ENCODE peak calls at places on chromosomes 2 and 18, in four cellular contexts. D is osteocyte, H is LNCaP clone FGC, S is DND-41. X is an unnamed sample.

GRCh38 chr2:27370816-27371620 is 602 bp downstream of the SNX17 start:
- DNase-seq in D (no peak), H (no peak), S (peak), X (no peak)

GRCh38 chr18:55998071-55998522 is 410.1 kb upstream of the TCF4 start:
- DNase-seq in D (no peak), H (no peak), S (no peak), X (no peak)

GRCh38 chr18:21834301-21834660 is 93.7 kb downstream of the MIB1 start:
- DNase-seq in D (no peak), H (no peak), S (no peak), X (no peak)

GRCh38 chr2:202782930-202783558 is 88.5 kb downstream of the ICA1L start:
- DNase-seq in D (no peak), H (no peak), S (no peak), X (no peak)

GRCh38 chr2:88852753-88853402 is 161.4 kb downstream of the RPIA start:
- DNase-seq in D (no peak), H (no peak), S (no peak), X (no peak)

GRCh38 chr2:218895326-218895725 is 14.7 kb downstream of the WNT10A start:
- DNase-seq in D (no peak), H (no peak), S (no peak), X (no peak)

GRCh38 chr2:207474871-207475485 is 54.8 kb upstream of the CREB1 start:
- DNase-seq in D (no peak), H (no peak), S (peak), X (no peak)

GRCh38 chr2:156466739-156467405 is 30.7 kb downstream of the GPD2 start:
- DNase-seq in D (no peak), H (peak), S (no peak), X (no peak)

GRCh38 chr2:210157546-210157945 is 13.7 kb downstream of the KANSL1L start:
- DNase-seq in D (no peak), H (no peak), S (no peak), X (no peak)

GRCh38 chr2:160279813-160280465 is 79.9 kb upstream of the ITGB6 start:
- DNase-seq in D (no peak), H (no peak), S (no peak), X (no peak)

GRCh38 chr2:234768608-234769196 is 183.1 kb upstream of the SH3BP4 start:
- DNase-seq in D (no peak), H (no peak), S (no peak), X (no peak)

GRCh38 chr2:217691920-217692666 is 310.7 kb downstream of the TNS1 start:
- DNase-seq in D (no peak), H (no peak), S (no peak), X (peak)

GRCh38 chr2:137706786-137707613 is 257.3 kb upstream of the HNMT start:
- DNase-seq in D (no peak), H (no peak), S (no peak), X (peak)

GRCh38 chr2:234335676-234336228 is 161.1 kb downstream of the ARL4C start:
- DNase-seq in D (no peak), H (peak), S (peak), X (peak)

GRCh38 chr2:216371756-216372702 is at the start of gene MARCHF4:
- DNase-seq in D (peak), H (no peak), S (peak), X (peak)

GRCh38 chr2:103448416-103448815 is 686.6 kb downstream of the TMEM182 start:
- DNase-seq in D (no peak), H (peak), S (no peak), X (no peak)

GRCh38 chr2:85009019-85009618 is 38.2 kb downstream of the KCMF1 start:
- DNase-seq in D (no peak), H (no peak), S (no peak), X (no peak)

GRCh38 chr2:240960963-240961876 is 37.2 kb upstream of the SNED1 start:
- DNase-seq in D (peak), H (no peak), S (peak), X (peak)

GRCh38 chr2:216776076-216776726 is 80.9 kb upstream of the IGFBP5 start:
- DNase-seq in D (no peak), H (no peak), S (no peak), X (no peak)

GRCh38 chr2:21422050-21422449 is 298.3 kb downstream of the TDRD15 start:
- DNase-seq in D (no peak), H (no peak), S (peak), X (peak)

GRCh38 chr2:27710640-27711430 is 47.1 kb downstream of the SLC4A1AP start:
- DNase-seq in D (no peak), H (no peak), S (no peak), X (no peak)

GRCh38 chr18:55419132-55419938 is 168.7 kb downstream of the TCF4 start:
- DNase-seq in D (no peak), H (no peak), S (no peak), X (no peak)

GRCh38 chr2:241008711-241009121 is 10.3 kb downstream of the SNED1 start:
- DNase-seq in D (peak), H (no peak), S (no peak), X (no peak)

GRCh38 chr2:49122107-49122506 is 32.2 kb downstream of the FSHR start:
- DNase-seq in D (no peak), H (no peak), S (no peak), X (no peak)

GRCh38 chr2:226179010-226179409 is 620.6 kb downstream of the IRS1 start:
- DNase-seq in D (no peak), H (no peak), S (no peak), X (no peak)

GRCh38 chr2:202442882-202443281 is 66.8 kb downstream of the BMPR2 start:
- DNase-seq in D (no peak), H (no peak), S (no peak), X (no peak)

GRCh38 chr2:184004289-184004944 is 593.9 kb upstream of the ZNF804A start:
- DNase-seq in D (no peak), H (no peak), S (no peak), X (no peak)

GRCh38 chr2:109695290-109695689 is 81.1 kb downstream of the SOWAHC start:
- DNase-seq in D (no peak), H (no peak), S (no peak), X (no peak)

GRCh38 chr2:165074323-165074722 is 119.0 kb upstream of the SLC38A11 start:
- DNase-seq in D (no peak), H (no peak), S (no peak), X (no peak)

GRCh38 chr2:54161660-54162059 is 46.2 kb downstream of the ACYP2 start:
- DNase-seq in D (no peak), H (no peak), S (no peak), X (no peak)

GRCh38 chr18:34280653-34281052 is 55.9 kb upstream of the NOL4 start:
- DNase-seq in D (no peak), H (no peak), S (no peak), X (no peak)

GRCh38 chr2:227033471-227034148 is 130.4 kb downstream of the COL4A4 start:
- DNase-seq in D (no peak), H (no peak), S (peak), X (peak)

GRCh38 chr2:37654932-37655331 is 16.5 kb downstream of the CDC42EP3 start:
- DNase-seq in D (no peak), H (no peak), S (no peak), X (no peak)

GRCh38 chr2:95115418-95115817 is 6.2 kb downstream of the MRPS5 start:
- DNase-seq in D (no peak), H (peak), S (peak), X (peak)

GRCh38 chr2:169173876-169174275 is 104.5 kb downstream of the DHRS9 start:
- DNase-seq in D (no peak), H (peak), S (no peak), X (no peak)

DNA sequence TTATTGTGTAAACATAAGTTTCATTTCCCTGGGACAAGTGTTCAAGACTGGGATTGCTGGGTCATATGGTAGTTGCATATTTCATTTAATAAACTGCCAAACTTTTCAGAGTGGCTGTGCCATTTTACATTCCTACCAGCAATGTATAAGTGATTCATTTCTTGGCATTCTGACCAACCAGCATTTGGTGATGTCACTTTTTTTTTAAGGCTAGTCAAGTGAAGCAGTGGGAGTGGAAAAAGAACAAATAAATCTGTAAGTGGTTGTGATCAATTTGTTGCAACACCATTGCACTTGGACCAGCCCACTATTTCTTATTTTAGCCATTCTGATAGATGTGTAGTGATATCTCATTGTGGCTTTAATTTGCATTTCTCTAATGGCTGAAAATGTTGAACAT is 5.1 kb upstream of the CHCHD5 start:
- DNase-seq in D (no peak), H (peak), S (no peak), X (no peak)
- TF ChIP-seq CTCF in D (no peak), H (no peak), S (no peak), X (no peak)

GRCh38 chr2:182784777-182785176 is 68.7 kb downstream of the DNAJC10 start:
- DNase-seq in D (no peak), H (no peak), S (no peak), X (no peak)
- TF ChIP-seq CTCF in D (peak), H (peak), S (peak), X (peak)

DNA sequence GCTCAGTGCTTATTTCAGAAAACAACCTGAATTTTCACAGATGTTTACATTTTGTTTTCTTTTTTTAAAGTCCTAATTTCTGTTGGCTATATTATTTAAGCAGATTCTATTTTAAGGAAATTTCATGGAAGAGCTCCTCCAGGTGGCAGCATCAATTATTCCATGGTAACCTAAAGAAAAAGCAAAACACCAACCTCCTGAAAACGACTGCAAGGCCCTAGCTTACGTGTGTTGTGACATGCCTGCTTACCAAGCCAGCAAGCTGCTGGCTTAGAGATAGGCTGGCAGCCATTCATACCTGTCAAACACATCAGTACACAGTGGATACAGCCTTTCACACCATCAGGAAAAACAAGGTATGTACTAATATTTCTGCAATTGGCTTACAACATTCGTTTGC is 64.9 kb downstream of the LPIN2 start:
- DNase-seq in D (no peak), H (peak), S (no peak), X (no peak)
- TF ChIP-seq CTCF in D (peak), H (peak), S (peak), X (no peak)

GRCh38 chr2:39679805-39680204 is 14.1 kb downstream of the TMEM178A start:
- DNase-seq in D (no peak), H (no peak), S (no peak), X (no peak)

GRCh38 chr2:39671606-39672005 is 5.9 kb downstream of the TMEM178A start:
- DNase-seq in D (no peak), H (no peak), S (no peak), X (no peak)

GRCh38 chr2:39678170-39678569 is 12.5 kb downstream of the TMEM178A start:
- DNase-seq in D (no peak), H (no peak), S (no peak), X (no peak)

GRCh38 chr2:39673018-39673417 is 7.3 kb downstream of the TMEM178A start:
- DNase-seq in D (no peak), H (no peak), S (no peak), X (no peak)

DNA sequence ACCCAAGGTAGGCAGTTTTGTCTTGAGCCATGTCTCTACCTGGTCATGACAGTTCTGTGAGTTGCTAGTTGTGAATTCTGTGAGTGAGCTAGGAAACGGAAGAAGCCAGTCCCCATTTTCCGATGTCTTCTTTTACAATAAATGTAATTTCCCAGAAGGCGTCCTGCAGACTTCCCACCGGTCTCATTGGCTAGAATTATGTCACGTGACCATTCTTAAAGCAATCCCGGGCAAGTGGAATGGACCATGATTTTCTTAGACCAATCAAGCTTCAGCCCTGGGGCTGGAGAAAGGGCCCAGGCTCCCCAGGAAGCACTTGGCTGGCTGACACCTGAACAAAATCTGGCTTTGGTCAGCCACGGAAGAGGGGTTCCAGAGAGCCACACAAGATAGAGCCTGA is 10.6 kb downstream of the TMEM178A start:
- DNase-seq in D (no peak), H (no peak), S (no peak), X (no peak)
- TF ChIP-seq CTCF in D (no peak), H (no peak), S (no peak), X (no peak)

DNA sequence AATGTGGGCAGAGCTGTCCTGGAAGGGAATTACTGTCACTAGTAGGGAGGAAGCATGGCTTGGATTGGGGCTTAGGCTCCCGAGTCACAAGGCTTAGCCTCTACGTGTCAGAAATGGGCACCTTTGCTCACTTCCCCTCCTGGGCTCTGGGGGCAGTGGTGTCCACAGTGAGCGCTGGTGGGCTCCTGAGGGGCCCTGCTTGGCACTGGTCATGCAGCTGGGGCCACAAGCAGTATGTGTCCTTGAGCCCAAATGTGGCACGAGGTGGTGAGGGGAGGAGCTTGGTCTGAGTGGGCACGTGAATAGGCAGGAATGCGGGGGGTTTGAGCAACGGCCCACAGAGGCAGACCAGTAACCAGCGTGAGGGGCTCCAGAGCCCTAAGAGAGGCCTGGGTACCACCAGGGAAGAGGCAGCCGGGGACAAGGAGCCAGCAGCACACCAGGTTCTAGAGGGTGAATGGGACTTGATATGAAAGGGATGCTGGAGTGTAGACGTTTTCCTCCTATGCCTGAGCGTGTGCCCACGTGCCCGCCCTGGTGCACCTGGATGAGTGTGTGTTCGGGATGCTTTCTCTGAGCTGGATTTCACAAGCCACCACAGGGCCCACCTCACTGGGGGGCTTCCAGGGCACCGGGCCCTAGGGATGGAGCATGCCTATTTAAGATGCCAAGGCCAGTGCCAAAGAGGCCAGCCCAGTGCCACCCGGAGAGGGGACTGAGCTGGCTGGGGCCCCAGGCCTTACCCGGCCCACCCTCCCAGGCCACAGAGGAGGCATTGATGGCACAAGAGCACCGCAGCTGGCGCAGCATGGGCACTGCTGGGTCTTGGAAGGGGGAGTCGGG is 22.8 kb upstream of the PTMA start:
- DNase-seq in D (no peak), H (no peak), S (peak), X (no peak)
- TF ChIP-seq CTCF in D (peak), H (no peak), S (peak), X (no peak)